ENCODE peak calls at places on chromosome 2, in six cellular contexts. F is H9, O is IMR-90, C is mesenchymal stem cell, T is H1, B is neuronal stem cell. V is an unnamed sample.

GRCh38 chr2:72605836-72606442 is 219.9 kb downstream of the EXOC6B start:
- DNase-seq in C (peak; percentile 27), T (no peak), B (no peak), O (peak; percentile 39), F (no peak), V (peak; percentile 5)

GRCh38 chr2:48287971-48288370 is 242.0 kb upstream of the STON1 start:
- DNase-seq in B (no peak), C (no peak), T (no peak), O (no peak), F (no peak), V (no peak)

GRCh38 chr2:215812966-215813365 is 200.4 kb downstream of the MREG start:
- DNase-seq in T (no peak), F (no peak), C (peak; percentile 33), B (no peak), O (peak; percentile 72), V (no peak)

GRCh38 chr2:88903744-88904353 is 212.4 kb downstream of the RPIA start:
- DNase-seq in C (peak; percentile 10), T (no peak), B (peak; percentile 57), F (no peak), O (peak; percentile 13), V (peak; percentile 61)

GRCh38 chr2:56263876-56264275 is 80.1 kb downstream of the CCDC85A start:
- DNase-seq in F (no peak), T (no peak), C (no peak), B (no peak), O (no peak), V (no peak)

GRCh38 chr2:187055463-187055862 is 206.5 kb upstream of the ZSWIM2 start:
- DNase-seq in B (no peak), T (no peak), O (no peak), C (peak; percentile 18), F (no peak), V (no peak)

GRCh38 chr2:5121677-5122076 is 570.5 kb upstream of the SOX11 start:
- DNase-seq in B (peak; percentile 9), O (no peak), F (peak; percentile 47), T (no peak), C (peak; percentile 4), V (peak; percentile 88)

GRCh38 chr2:218255441-218255840 is 5.4 kb upstream of the GPBAR1 start:
- DNase-seq in T (no peak), B (no peak), F (no peak), C (peak; percentile 75), O (peak; percentile 78), V (no peak)

GRCh38 chr2:203279288-203279687 is 40.5 kb downstream of the CYP20A1 start:
- DNase-seq in O (no peak), T (no peak), F (no peak), B (no peak), C (no peak), V (peak; percentile 7)

GRCh38 chr2:42048318-42049251 is 764 bp downstream of the PKDCC start:
- DNase-seq in B (no peak), C (peak; percentile 38), T (no peak), O (peak; percentile 45), F (peak; percentile 46), V (peak; percentile 31)

GRCh38 chr2:146124741-146125140 is 1604.8 kb upstream of the ZEB2 start:
- DNase-seq in F (no peak), O (peak; percentile 63), T (no peak), C (peak; percentile 16), B (no peak), V (peak; percentile 8)

GRCh38 chr2:231726276-231726675 is 18.0 kb downstream of the PTMA start:
- DNase-seq in B (no peak), F (no peak), C (no peak), O (no peak), T (no peak), V (no peak)
- H3K23ac ChIP-seq in B (no peak overlapping the region), F (no peak overlapping the region), C (no peak overlapping the region), O (no peak overlapping the region), T (no peak overlapping the region), V (no peak overlapping the region)

GRCh38 chr2:126731353-126731752 is 75.4 kb downstream of the GYPC start:
- DNase-seq in O (no peak), B (no peak), F (no peak), C (no peak), T (no peak), V (no peak)
- H3K23ac ChIP-seq in O (no peak overlapping the region), B (no peak overlapping the region), F (no peak overlapping the region), C (no peak overlapping the region), T (no peak overlapping the region), V (no peak overlapping the region)

GRCh38 chr2:36339819-36340218 is 15.8 kb upstream of the CRIM1 start:
- DNase-seq in C (no peak), F (no peak), O (peak; percentile 55), B (no peak), T (no peak), V (no peak)
- H3K23ac ChIP-seq in C (no peak overlapping the region), F (no peak overlapping the region), O (peak overlapping the region; percentile 50), B (no peak overlapping the region), T (no peak overlapping the region), V (no peak overlapping the region)

DNA sequence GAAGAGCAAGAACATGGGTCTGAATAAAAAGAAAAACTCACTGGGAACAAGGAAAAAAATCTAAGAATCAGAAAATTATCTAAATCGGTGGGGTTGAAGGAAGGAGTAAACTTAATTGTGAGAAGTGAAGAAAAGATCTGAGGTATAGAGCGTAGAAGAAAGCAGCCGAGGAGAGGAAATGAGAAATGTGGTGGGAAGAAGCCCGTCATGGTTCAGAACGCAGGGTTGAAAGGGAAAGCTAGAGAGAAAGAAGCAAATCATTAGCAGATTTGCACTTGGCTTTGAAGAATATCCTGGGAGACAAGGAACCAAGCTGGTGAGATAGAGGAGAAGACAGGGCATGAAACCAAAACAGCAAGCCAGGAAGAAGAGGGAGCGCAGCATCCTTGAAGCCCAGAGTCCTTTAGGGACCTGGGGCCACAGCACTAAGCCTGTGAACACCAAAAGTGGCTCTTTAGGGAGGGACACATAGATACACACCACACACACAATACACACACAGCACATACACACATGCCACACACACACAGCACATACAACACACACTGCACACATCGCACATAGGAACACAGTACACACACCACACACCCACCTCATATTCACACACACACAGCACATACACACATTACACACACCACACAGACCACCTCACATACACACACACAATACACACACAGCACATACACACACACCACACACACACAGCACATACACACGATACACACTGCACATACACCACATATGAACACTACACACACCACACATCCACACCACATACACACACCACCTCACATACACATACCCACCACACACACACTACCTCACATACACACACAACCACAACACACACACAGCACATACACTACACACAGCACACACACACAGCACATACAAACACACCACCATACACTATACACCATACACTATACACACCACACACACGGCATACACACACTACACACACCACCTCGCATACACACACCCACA is 274.6 kb downstream of the ETAA1 start:
- DNase-seq in T (no peak), F (no peak), O (no peak), C (no peak), B (no peak), V (no peak)
- H3K23ac ChIP-seq in T (peak overlapping the region; percentile 38), F (no peak overlapping the region), O (no peak overlapping the region), C (no peak overlapping the region), B (peak overlapping the region; percentile 15), V (no peak overlapping the region)

GRCh38 chr2:189635353-189635752 is 25.9 kb upstream of the ASNSD1 start:
- DNase-seq in B (no peak), C (no peak), O (no peak), F (no peak), T (no peak), V (no peak)
- H3K23ac ChIP-seq in B (no peak overlapping the region), C (no peak overlapping the region), O (no peak overlapping the region), F (no peak overlapping the region), T (no peak overlapping the region), V (no peak overlapping the region)